ENCODE peak calls at places on chromosomes 2 and 18, in eight cellular contexts. Q, F, X, K, L, M, T and N are unnamed samples. For H3K4me1, the result is how much of the 10 kb centered on the place peaks cover.

GRCh38 chr2:7899923-7900322 is 781.9 kb upstream of the ID2 start:
- DNase-seq in Q (no peak), F (no peak), X (no peak), K (no peak), L (no peak), M (no peak), T (no peak), N (no peak)

GRCh38 chr2:36951574-36951973 is 14.8 kb downstream of the STRN start:
- DNase-seq in Q (no peak), F (no peak), X (peak), K (no peak), L (no peak), M (peak), T (peak), N (no peak)

GRCh38 chr2:25331686-25332365 is 9.9 kb downstream of the DNMT3A start:
- DNase-seq in Q (no peak), F (no peak), X (peak), K (no peak), L (no peak), M (no peak), T (no peak), N (no peak)

GRCh38 chr2:173834124-173834523 is 131.0 kb downstream of the SP3 start:
- DNase-seq in Q (no peak), F (no peak), X (no peak), K (no peak), L (no peak), M (no peak), T (no peak), N (no peak)

GRCh38 chr2:64861338-64862000 is 127.7 kb upstream of the SLC1A4 start:
- DNase-seq in Q (no peak), F (no peak), X (no peak), K (no peak), L (no peak), M (no peak), T (no peak), N (no peak)

GRCh38 chr18:48319796-48320638 is 89.2 kb downstream of the ZBTB7C start:
- DNase-seq in Q (no peak), F (peak), X (peak), K (no peak), L (no peak), M (no peak), T (no peak), N (no peak)

GRCh38 chr2:64779117-64779690 is 125.5 kb upstream of the SERTAD2 start:
- DNase-seq in Q (no peak), F (no peak), X (peak), K (no peak), L (no peak), M (peak), T (peak), N (no peak)

GRCh38 chr2:165109915-165110314 is 93.9 kb downstream of the SCN3A start:
- DNase-seq in Q (no peak), F (no peak), X (no peak), K (no peak), L (no peak), M (no peak), T (no peak), N (peak)

GRCh38 chr2:233769260-233769659 is 8.9 kb upstream of the MROH2A start:
- DNase-seq in Q (no peak), F (no peak), X (no peak), K (no peak), L (no peak), M (no peak), T (no peak), N (no peak)

GRCh38 chr2:72576459-72576858 is 249.4 kb downstream of the EXOC6B start:
- DNase-seq in Q (no peak), F (no peak), X (no peak), K (no peak), L (no peak), M (no peak), T (no peak), N (no peak)

GRCh38 chr2:230774348-230774951 is 61.8 kb downstream of the CAB39 start:
- DNase-seq in Q (no peak), F (no peak), X (peak), K (no peak), L (no peak), M (peak), T (peak), N (no peak)

GRCh38 chr2:205660521-205661124 is 21.7 kb upstream of the NRP2 start:
- DNase-seq in Q (peak), F (peak), X (peak), K (no peak), L (no peak), M (peak), T (peak), N (no peak)

GRCh38 chr2:209872675-209873074 is 101.0 kb downstream of the UNC80 start:
- DNase-seq in Q (peak), F (no peak), X (no peak), K (no peak), L (peak), M (peak), T (peak), N (no peak)

GRCh38 chr2:23767871-23768611 is 158.9 kb downstream of the ATAD2B start:
- DNase-seq in Q (no peak), F (no peak), X (peak), K (no peak), L (no peak), M (no peak), T (no peak), N (no peak)

GRCh38 chr18:57527479-57528237 is 58.8 kb downstream of the FECH start:
- DNase-seq in Q (no peak), F (no peak), X (no peak), K (no peak), L (peak), M (no peak), T (no peak), N (peak)

GRCh38 chr2:215624423-215624829 is 188.6 kb upstream of the FN1 start:
- DNase-seq in Q (no peak), F (peak), X (peak), K (peak), L (no peak), M (peak), T (peak), N (peak)

GRCh38 chr2:68878071-68878711 is 7.0 kb upstream of the BMP10 start:
- DNase-seq in Q (no peak), F (no peak), X (no peak), K (no peak), L (no peak), M (no peak), T (no peak), N (no peak)

GRCh38 chr18:13241083-13241892 is 22.7 kb downstream of the LDLRAD4 start:
- DNase-seq in Q (no peak), F (no peak), X (no peak), K (no peak), L (no peak), M (no peak), T (no peak), N (no peak)

GRCh38 chr2:28155627-28156026 is 237.0 kb upstream of the FOSL2 start:
- DNase-seq in Q (no peak), F (no peak), X (no peak), K (no peak), L (peak), M (peak), T (peak), N (peak)

GRCh38 chr18:11149441-11150270 is at the start of gene PIEZO2:
- DNase-seq in Q (peak), F (peak), X (no peak), K (no peak), L (peak), M (peak), T (no peak), N (no peak)

GRCh38 chr2:203650860-203651613 is 55.4 kb upstream of the CD28 start:
- DNase-seq in Q (no peak), F (peak), X (peak), K (no peak), L (peak), M (peak), T (peak), N (no peak)
- TF ChIP-seq CTCF in Q (peak), F (peak), X (peak), K (peak), L (peak), M (peak), T (peak), N (peak)

GRCh38 chr18:49562481-49563129 is 748 bp downstream of the LIPG start:
- DNase-seq in Q (peak), F (peak), X (peak), K (no peak), L (peak), M (no peak), T (no peak), N (no peak)
- H3K4me3 ChIP-seq in Q (peak), F (no peak), X (peak), K (peak), L (peak), M (no peak), T (peak), N (peak)

GRCh38 chr2:133668547-133668946 is 100.3 kb upstream of the NCKAP5 start:
- DNase-seq in Q (no peak), F (no peak), X (no peak), K (no peak), L (no peak), M (no peak), T (no peak), N (no peak)

GRCh38 chr2:133667968-133668367 is 99.7 kb upstream of the NCKAP5 start:
- DNase-seq in Q (no peak), F (no peak), X (no peak), K (no peak), L (no peak), M (no peak), T (no peak), N (no peak)

GRCh38 chr2:133666621-133667020 is 98.4 kb upstream of the NCKAP5 start:
- DNase-seq in Q (no peak), F (no peak), X (no peak), K (no peak), L (no peak), M (no peak), T (peak), N (no peak)

DNA sequence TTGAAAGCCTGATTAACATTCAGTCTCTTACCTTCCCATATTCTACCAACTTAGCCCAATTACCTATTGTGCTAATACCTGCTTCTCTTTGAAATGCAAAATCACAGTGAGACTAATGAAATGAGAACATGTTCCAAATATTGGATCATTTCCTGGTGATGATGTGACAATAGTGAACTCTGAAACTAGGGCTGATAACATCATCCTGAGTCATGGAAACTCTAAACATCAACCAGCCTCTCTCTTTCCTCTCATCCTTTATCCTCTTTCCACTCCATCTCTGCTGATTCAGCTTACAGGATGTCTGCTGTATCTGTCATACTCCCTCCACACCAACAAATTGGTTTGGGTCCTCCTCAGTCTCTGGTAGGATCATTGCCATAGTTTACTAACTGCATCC is 98.8 kb upstream of the NCKAP5 start:
- DNase-seq in Q (no peak), F (no peak), X (peak), K (no peak), L (no peak), M (peak), T (peak), N (no peak)
- H3K4me1 ChIP-seq in Q (under half), F (under half), X (under half), K (under half), L (under half), M (under half), T (under half), N (under half)

DNA sequence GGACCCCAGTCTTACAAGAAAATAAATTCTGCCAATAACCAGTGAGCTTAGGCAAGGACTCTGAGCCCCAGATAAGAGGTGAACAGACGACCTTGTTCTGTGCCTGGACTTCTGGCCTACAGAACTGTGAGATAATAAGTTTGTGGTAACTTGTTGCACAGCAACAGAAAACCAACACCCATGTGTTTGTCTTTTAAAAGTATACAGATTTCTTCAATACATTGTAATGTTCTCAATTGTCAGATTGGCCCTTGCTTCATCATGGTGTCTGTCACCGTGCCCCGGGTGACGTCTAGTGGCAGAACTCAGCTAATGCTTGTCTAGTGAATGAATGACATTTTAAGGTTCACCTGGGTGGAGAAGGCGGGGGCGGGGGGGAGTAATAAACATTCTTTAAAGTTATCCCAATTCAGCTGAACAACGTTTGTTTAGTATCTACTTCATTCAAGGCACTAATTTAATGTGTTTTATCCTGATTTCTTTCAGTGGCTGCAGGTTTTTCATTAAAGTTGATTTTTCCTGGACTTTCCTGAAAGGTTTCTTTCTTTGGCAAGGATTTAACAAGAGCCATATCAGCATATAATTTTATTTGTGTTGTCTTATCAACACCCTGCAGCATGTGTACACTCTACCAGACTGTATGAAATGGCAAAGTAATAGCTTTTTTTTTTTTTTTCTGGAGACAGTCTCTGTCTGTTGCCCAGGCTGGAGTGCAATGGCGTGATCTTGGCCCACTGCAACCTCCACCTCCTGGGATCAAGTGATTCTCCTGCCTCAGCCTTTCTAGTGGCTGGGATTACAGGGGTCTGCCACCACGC is 123.8 kb upstream of the DLX2 start:
- DNase-seq in Q (no peak), F (peak), X (peak), K (no peak), L (no peak), M (no peak), T (peak), N (peak)
- TF ChIP-seq CTCF in Q (no peak), F (peak), X (peak), K (no peak), L (no peak), M (no peak), T (peak), N (peak)